ENCODE peak calls at places on chromosomes 4 and X, in seven cellular contexts. I is mucosa of descending colon; C is CD4-positive, alpha-beta memory T cell; X is neural progenitor cell; O is breast epithelium; Q is adipocyte; Y is neuronal stem cell. N is an unnamed sample.

GRCh38 chr4:9938933-9939332 is 82.4 kb downstream of the SLC2A9 start:
- DNase-seq in X (no peak), I (no peak), Q (no peak), O (no peak), C (no peak), Y (no peak), N (no peak)

GRCh38 chrX:153951683-153952372 is 7.4 kb upstream of the RENBP start:
- DNase-seq in C (no peak), Y (no peak), O (no peak), Q (no peak), I (no peak), X (no peak), N (no peak)

GRCh38 chrX:155938132-155938531 is 57.0 kb downstream of the VAMP7 start:
- DNase-seq in C (no peak), O (no peak), Y (no peak), I (no peak), X (no peak), Q (no peak), N (no peak)

GRCh38 chrX:148947399-148948025 is 447.1 kb downstream of the AFF2 start:
- DNase-seq in O (no peak), Q (no peak), I (no peak), C (no peak), X (no peak), Y (no peak), N (no peak)

GRCh38 chrX:68698955-68699354 is 51.5 kb downstream of the STARD8 start:
- DNase-seq in C (no peak), Q (no peak), Y (no peak), X (no peak), O (no peak), I (no peak), N (no peak)

GRCh38 chr4:41006141-41006540 is 208.2 kb downstream of the APBB2 start:
- DNase-seq in Y (no peak), O (no peak), Q (no peak), X (no peak), C (no peak), I (no peak), N (no peak)

GRCh38 chr4:123390846-123391456 is 5.6 kb upstream of the SPRY1 start:
- DNase-seq in Y (no peak), C (peak; percentile 12), I (no peak), Q (peak; percentile 71), O (no peak), X (no peak), N (no peak)

GRCh38 chrX:102985182-102985581 is 48.1 kb downstream of the RAB40AL start:
- DNase-seq in O (no peak), X (no peak), I (no peak), Q (no peak), C (no peak), Y (no peak), N (no peak)

GRCh38 chr4:142913034-142913433 is 66.9 kb upstream of the INPP4B start:
- DNase-seq in Y (no peak), O (no peak), I (no peak), X (no peak), C (no peak), Q (no peak), N (no peak)

GRCh38 chr4:61753739-61754138 is 553.6 kb downstream of the ADGRL3 start:
- DNase-seq in C (no peak), Y (no peak), I (no peak), Q (no peak), X (no peak), O (no peak), N (no peak)

GRCh38 chr4:26248647-26249046 is 72.2 kb upstream of the RBPJ start:
- DNase-seq in Q (peak; percentile 75), X (no peak), I (no peak), C (no peak), Y (no peak), O (no peak), N (no peak)

GRCh38 chr4:54005475-54005874 is 58.9 kb downstream of the CHIC2 start:
- DNase-seq in I (no peak), C (no peak), Q (peak; percentile 64), Y (no peak), O (no peak), X (no peak), N (no peak)

GRCh38 chr4:3299538-3300197 is 6.8 kb downstream of the RGS12 start:
- DNase-seq in I (no peak), X (no peak), C (no peak), O (peak; percentile 27), Y (no peak), Q (no peak), N (no peak)

GRCh38 chr4:126991965-126992364 is 640.8 kb upstream of the INTU start:
- DNase-seq in O (no peak), Y (no peak), I (no peak), X (no peak), Q (peak; percentile 55), C (no peak), N (no peak)

GRCh38 chrX:40996886-40997530 is 88.2 kb upstream of the USP9X start:
- DNase-seq in O (no peak), Y (peak; percentile 15), Q (peak; percentile 74), X (peak; percentile 46), C (no peak), I (no peak), N (no peak)

GRCh38 chr4:147594107-147594506 is 23.1 kb upstream of the TMEM184C start:
- DNase-seq in O (no peak), X (no peak), C (no peak), Y (no peak), I (no peak), Q (no peak), N (no peak)

GRCh38 chr4:137610960-137611359 is 78.7 kb upstream of the PCDH18 start:
- DNase-seq in I (no peak), X (peak; percentile 35), C (no peak), O (no peak), Q (peak; percentile 43), Y (no peak), N (no peak)

GRCh38 chrX:11759461-11760311 is 1.6 kb downstream of the MSL3 start:
- DNase-seq in I (peak; percentile 61), O (peak; percentile 60), C (peak; percentile 80), Y (peak; percentile 70), X (peak; percentile 90), Q (peak; percentile 93), N (peak; percentile 83)

GRCh38 chr4:7912826-7913225 is 26.8 kb downstream of the AFAP1 start:
- DNase-seq in C (no peak), Y (no peak), I (no peak), Q (no peak), O (no peak), X (no peak), N (no peak)
- H3K4me1 ChIP-seq in C (peaks cover 21% of the 10 kb centered on the region), Y (peaks cover 20% of the 10 kb centered on the region), I (no peaks in the 10 kb centered on the region), Q (peaks cover 64% of the 10 kb centered on the region), O (peaks cover 10% of the 10 kb centered on the region), X (peaks cover 27% of the 10 kb centered on the region), N (peaks cover 10% of the 10 kb centered on the region)

GRCh38 chr4:87009095-87009648 is 74.4 kb downstream of the AFF1 start:
- DNase-seq in O (no peak), C (no peak), Q (no peak), X (no peak), Y (no peak), I (peak; percentile 37), N (no peak)

GRCh38 chr4:87005690-87006461 is 71.1 kb downstream of the AFF1 start:
- DNase-seq in O (no peak), I (no peak), Y (no peak), X (peak; percentile 52), Q (no peak), C (peak; percentile 25), N (no peak)

GRCh38 chr4:87006531-87007344 is 71.9 kb downstream of the AFF1 start:
- DNase-seq in I (peak; percentile 96), Q (peak; percentile 97), Y (peak; percentile 97), C (peak; percentile 91), X (peak; percentile 98), O (peak; percentile 92), N (peak; percentile 93)

GRCh38 chr4:87005369-87005689 is 70.5 kb downstream of the AFF1 start:
- DNase-seq in Y (no peak), O (no peak), I (no peak), X (no peak), Q (no peak), C (no peak), N (no peak)

GRCh38 chr4:87007345-87008181 is 72.8 kb downstream of the AFF1 start:
- DNase-seq in Y (peak; percentile 58), C (peak; percentile 9), Q (peak; percentile 84), O (peak; percentile 62), I (peak; percentile 71), X (peak; percentile 81), N (peak; percentile 51)
- H3K4me1 ChIP-seq in Y (peaks cover 15% of the 10 kb centered on the region), C (peaks cover 60% of the 10 kb centered on the region), Q (peaks cover 44% of the 10 kb centered on the region), O (no peaks in the 10 kb centered on the region), I (peaks cover 45% of the 10 kb centered on the region), X (peaks cover 56% of the 10 kb centered on the region), N (peaks cover 4% of the 10 kb centered on the region)

GRCh38 chr4:37982736-37983135 is 22.5 kb downstream of the PTTG2 start:
- DNase-seq in Q (no peak), X (no peak), Y (no peak), C (no peak), O (no peak), I (no peak), N (no peak)
- H3K4me1 ChIP-seq in Q (peaks cover 7% of the 10 kb centered on the region), X (peaks cover 8% of the 10 kb centered on the region), Y (peaks cover 7% of the 10 kb centered on the region), C (peaks cover 18% of the 10 kb centered on the region), O (no peaks in the 10 kb centered on the region), I (peaks cover 16% of the 10 kb centered on the region), N (peaks cover 4% of the 10 kb centered on the region)

DNA sequence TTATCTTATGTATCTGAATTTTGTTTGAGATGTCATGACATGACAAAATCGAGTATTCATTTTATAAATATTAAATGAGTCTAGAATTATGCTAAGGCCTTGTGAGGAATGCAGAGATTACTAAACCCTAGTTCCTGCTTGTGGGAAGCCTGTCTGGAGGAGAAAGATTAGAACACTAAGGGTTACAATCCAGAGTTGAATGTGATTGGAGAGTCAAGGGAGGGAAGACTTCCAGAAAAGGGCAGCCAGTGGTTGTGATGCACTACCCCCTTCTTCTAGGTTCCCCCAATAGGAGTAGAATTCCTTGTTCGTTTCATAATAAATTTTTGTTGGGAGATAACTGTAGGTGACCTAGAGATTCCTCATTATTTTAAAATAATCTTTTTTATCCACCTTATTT is 141.1 kb downstream of the AFF1 start:
- DNase-seq in O (no peak), C (no peak), X (no peak), I (no peak), Q (no peak), Y (no peak), N (no peak)
- H3K4me1 ChIP-seq in O (no peaks in the 10 kb centered on the region), C (peaks cover 41% of the 10 kb centered on the region), X (peaks cover 40% of the 10 kb centered on the region), I (peaks cover 31% of the 10 kb centered on the region), Q (peaks cover 63% of the 10 kb centered on the region), Y (peaks cover 4% of the 10 kb centered on the region), N (peaks cover 8% of the 10 kb centered on the region)

DNA sequence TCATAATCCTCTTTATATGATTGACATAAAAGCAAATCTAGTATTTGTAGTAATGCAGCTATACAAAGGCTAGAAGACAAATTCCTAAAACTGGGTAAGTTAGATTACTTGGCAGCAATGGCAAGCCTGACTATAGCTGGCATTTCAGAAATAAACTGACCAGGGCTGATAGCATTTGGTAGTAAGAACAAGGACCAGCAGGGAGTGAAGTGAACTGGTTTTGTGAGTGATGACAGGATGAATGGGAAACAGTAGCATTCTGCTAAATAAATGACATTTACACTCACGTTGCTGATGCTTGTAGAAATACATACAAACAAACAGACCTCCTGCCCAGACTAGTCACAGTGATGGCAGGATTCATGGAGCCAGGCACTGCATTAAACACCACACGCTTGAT is 31.5 kb upstream of the TNIP3 start:
- DNase-seq in Q (no peak), C (no peak), X (no peak), O (no peak), I (no peak), Y (no peak), N (no peak)
- H3K4me1 ChIP-seq in Q (peaks cover 10% of the 10 kb centered on the region), C (peaks cover 43% of the 10 kb centered on the region), X (no peaks in the 10 kb centered on the region), O (no peaks in the 10 kb centered on the region), I (no peaks in the 10 kb centered on the region), Y (no peaks in the 10 kb centered on the region), N (peaks cover 1% of the 10 kb centered on the region)